ENCODE peak calls at places on chromosomes 2 and 18, in ten cellular contexts. Z, W, F, U, I, J, E, N, Q and T are unnamed samples.

GRCh38 chr2:134287323-134287722 is 33.5 kb downstream of the MGAT5 start:
- DNase-seq in I (no peak), E (no peak), U (no peak), F (no peak), W (no peak), Q (no peak), N (no peak), J (no peak), Z (no peak), T (no peak)

GRCh38 chr18:63421514-63421913 is 762 bp downstream of the VPS4B start:
- DNase-seq in N (no peak), Z (peak), U (no peak), Q (no peak), J (no peak), I (no peak), W (peak), F (no peak), E (peak), T (no peak)

GRCh38 chr18:57841568-57841967 is 38.5 kb upstream of the ATP8B1 start:
- DNase-seq in J (no peak), U (no peak), Z (no peak), I (no peak), W (no peak), N (no peak), F (no peak), Q (no peak), E (no peak), T (no peak)

GRCh38 chr18:34806527-34806926 is 96.4 kb downstream of the DTNA start:
- DNase-seq in F (no peak), W (no peak), J (no peak), U (no peak), Q (no peak), E (no peak), Z (no peak), N (no peak), I (no peak), T (no peak)

GRCh38 chr2:27737676-27738348 is 33.7 kb upstream of the MRPL33 start:
- DNase-seq in W (peak), U (no peak), F (peak), E (peak), N (no peak), I (no peak), Z (peak), J (peak), Q (no peak), T (peak)

GRCh38 chr2:200810252-200810650 is 1.5 kb upstream of the BZW1 start:
- DNase-seq in N (no peak), F (no peak), J (peak), E (peak), I (no peak), W (peak), U (no peak), Z (peak), Q (no peak), T (peak)

GRCh38 chr2:53167227-53167626 is 600.4 kb upstream of the CHAC2 start:
- DNase-seq in I (no peak), Z (no peak), J (no peak), U (no peak), W (no peak), F (no peak), Q (no peak), E (no peak), N (no peak), T (no peak)

GRCh38 chr2:71688530-71688929 is 235.2 kb downstream of the DYSF start:
- DNase-seq in J (no peak), W (no peak), N (no peak), E (no peak), I (no peak), Q (peak), U (no peak), F (no peak), Z (no peak), T (no peak)

GRCh38 chr2:233414777-233415570 is 60.7 kb downstream of the DGKD start:
- DNase-seq in U (no peak), E (peak), I (no peak), Q (peak), Z (no peak), W (peak), N (no peak), F (peak), J (peak), T (no peak)

GRCh38 chr2:100380681-100381080 is 36.8 kb downstream of the CHST10 start:
- DNase-seq in F (no peak), Q (no peak), Z (no peak), I (no peak), E (no peak), N (no peak), W (no peak), U (no peak), J (no peak), T (no peak)

GRCh38 chr18:11932393-11932792 is 24.3 kb upstream of the MPPE1 start:
- DNase-seq in J (no peak), F (no peak), I (no peak), N (no peak), U (no peak), W (no peak), E (no peak), Z (no peak), Q (no peak), T (no peak)

GRCh38 chr2:53913721-53914120 is 54.0 kb upstream of the GPR75 start:
- DNase-seq in Q (no peak), F (no peak), U (no peak), N (no peak), I (no peak), J (no peak), W (peak), Z (peak), E (peak), T (peak)

GRCh38 chr2:132811148-132811915 is 141.3 kb upstream of the LYPD1 start:
- DNase-seq in N (no peak), W (no peak), J (no peak), F (no peak), I (no peak), Q (no peak), Z (no peak), U (no peak), E (no peak), T (no peak)

GRCh38 chr2:120436885-120437603 is 91.1 kb downstream of the INHBB start:
- DNase-seq in F (no peak), I (no peak), Q (no peak), E (peak), W (peak), U (no peak), J (peak), Z (no peak), N (peak), T (peak)

GRCh38 chr2:44250376-44250775 is 24.9 kb upstream of the SLC3A1 start:
- DNase-seq in J (no peak), F (no peak), Q (no peak), W (no peak), Z (no peak), E (no peak), N (no peak), U (no peak), I (no peak), T (no peak)

GRCh38 chr2:234099266-234099665 is 48.8 kb downstream of the SPP2 start:
- DNase-seq in Z (no peak), U (no peak), Q (no peak), I (no peak), F (no peak), N (no peak), J (no peak), E (no peak), W (no peak), T (no peak)

GRCh38 chr2:227568852-227569169 is 29.9 kb upstream of the SCYGR2 start:
- DNase-seq in W (no peak), E (no peak), Z (no peak), N (no peak), Q (no peak), F (no peak), J (no peak), I (no peak), U (no peak), T (no peak)

GRCh38 chr2:218983971-218984238 is 1.1 kb downstream of the FEV start:
- DNase-seq in U (no peak), J (no peak), F (no peak), Q (no peak), E (no peak), W (no peak), N (no peak), I (no peak), Z (no peak), T (no peak)

GRCh38 chr2:102480796-102481195 is 7.8 kb downstream of the SLC9A4 start:
- DNase-seq in F (no peak), Z (no peak), J (peak), N (no peak), W (no peak), E (no peak), Q (no peak), U (no peak), I (no peak), T (no peak)

GRCh38 chr18:55546873-55547704 is 40.9 kb downstream of the TCF4 start:
- DNase-seq in I (peak), J (no peak), F (no peak), N (peak), W (peak), Q (no peak), E (peak), Z (peak), U (no peak), T (peak)
- H3K4me3 ChIP-seq in I (peak), J (peak), F (no peak), N (no peak), W (peak), Q (peak), E (peak), Z (peak), U (no peak), T (peak)

GRCh38 chr2:153477641-153478288 is 797 bp downstream of the RPRM start:
- DNase-seq in U (no peak), J (no peak), E (no peak), I (no peak), N (no peak), W (no peak), F (peak), Q (no peak), Z (no peak), T (no peak)

GRCh38 chr2:153476491-153477095 is 2.0 kb downstream of the RPRM start:
- DNase-seq in W (no peak), J (no peak), Q (no peak), E (no peak), Z (no peak), N (no peak), F (peak), I (peak), U (no peak), T (no peak)

GRCh38 chr2:153478289-153479261 is at the start of gene RPRM:
- DNase-seq in U (no peak), J (peak), F (peak), Q (peak), Z (peak), W (peak), N (peak), E (peak), I (peak), T (peak)

GRCh38 chr2:153477096-153477555 is 1.4 kb downstream of the RPRM start:
- DNase-seq in Q (no peak), N (peak), Z (no peak), W (no peak), I (peak), J (no peak), E (no peak), U (no peak), F (peak), T (no peak)

DNA sequence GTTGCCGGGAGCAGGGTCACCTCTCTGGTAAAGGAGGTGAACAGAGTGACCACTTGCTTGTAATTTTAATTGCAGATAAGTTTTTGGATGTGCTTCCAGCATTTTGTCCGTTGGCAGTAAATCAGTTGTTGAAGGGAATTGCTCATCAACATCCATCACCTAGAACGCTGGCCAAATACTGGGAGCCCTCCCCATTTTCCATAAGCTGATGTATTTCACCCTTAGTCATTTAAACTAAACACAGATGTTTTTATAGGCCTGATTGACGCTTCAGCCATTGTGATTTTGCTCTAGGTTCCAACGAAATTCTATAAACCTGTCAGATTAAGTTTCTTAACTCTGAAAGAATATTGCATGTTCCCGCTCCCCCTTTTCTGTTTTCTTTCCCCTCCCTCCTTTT is 965 bp upstream of the RPRM start:
- DNase-seq in W (peak), N (no peak), E (no peak), U (no peak), F (peak), J (no peak), Q (no peak), I (peak), Z (no peak), T (no peak)
- H3K4me3 ChIP-seq in W (no peak), N (no peak), E (no peak), U (no peak), F (no peak), J (no peak), Q (no peak), I (no peak), Z (peak), T (no peak)

DNA sequence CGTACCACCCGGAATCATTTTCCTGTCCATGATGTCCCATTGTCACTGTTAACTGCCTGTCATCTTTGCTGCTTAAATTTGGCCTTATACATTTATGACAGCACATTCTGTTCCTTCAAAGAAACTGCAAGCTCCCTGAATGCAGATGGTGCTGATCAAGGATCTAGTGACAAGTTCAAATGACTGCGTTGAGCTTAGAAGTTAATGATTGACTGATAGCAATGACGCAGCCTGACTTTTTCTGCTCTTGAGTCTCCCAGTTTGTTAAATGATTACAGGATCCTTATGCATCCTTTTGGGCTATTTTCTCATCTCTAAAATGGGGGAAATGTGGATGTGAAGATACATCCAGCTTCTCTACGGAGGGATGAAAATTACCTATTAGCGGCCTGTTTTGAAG is 159.0 kb downstream of the DCC start:
- DNase-seq in Q (no peak), E (no peak), F (no peak), J (no peak), U (no peak), W (no peak), I (no peak), Z (no peak), N (peak), T (no peak)
- H3K4me3 ChIP-seq in Q (no peak), E (no peak), F (no peak), J (no peak), U (no peak), W (no peak), I (no peak), Z (no peak), N (peak), T (no peak)

GRCh38 chr2:77087987-77088414 is 434.2 kb downstream of the LRRTM4 start:
- DNase-seq in U (no peak), I (no peak), F (no peak), E (no peak), Z (no peak), N (no peak), Q (no peak), J (no peak), W (no peak), T (no peak)
- H3K4me3 ChIP-seq in U (no peak), I (no peak), F (no peak), E (no peak), Z (no peak), N (no peak), Q (no peak), J (no peak), W (no peak), T (no peak)